ENCODE peak calls at places on chromosome 11, in four cellular contexts. One of them, this sample, is unnamed.

GRCh38 chr11:126194121-126194543 is 17.3 kb downstream of the RPUSD4 start:
- DNase-seq in neuronal stem cell: peak
- DNase-seq in H9: no peak
- DNase-seq in H1: no peak
- DNase-seq in this sample: peak

GRCh38 chr11:118109231-118109630 is 22.5 kb upstream of the SMIM35 start:
- DNase-seq in neuronal stem cell: no peak
- DNase-seq in H9: no peak
- DNase-seq in H1: no peak
- DNase-seq in this sample: no peak

GRCh38 chr11:134126197-134126822 is 57.4 kb downstream of the JAM3 start:
- DNase-seq in neuronal stem cell: no peak
- DNase-seq in H9: peak
- DNase-seq in H1: peak
- DNase-seq in this sample: peak

GRCh38 chr11:61683961-61684869 is 4.0 kb downstream of the DAGLA start:
- DNase-seq in neuronal stem cell: no peak
- DNase-seq in H9: peak
- DNase-seq in H1: no peak
- DNase-seq in this sample: no peak

GRCh38 chr11:69220581-69221051 is 64.9 kb downstream of the SMIM38 start:
- DNase-seq in neuronal stem cell: no peak
- DNase-seq in H9: peak
- DNase-seq in H1: no peak
- DNase-seq in this sample: no peak

GRCh38 chr11:25928076-25928475 is 403.9 kb upstream of the ANO3 start:
- DNase-seq in neuronal stem cell: no peak
- DNase-seq in H9: no peak
- DNase-seq in H1: no peak
- DNase-seq in this sample: peak

GRCh38 chr11:72229336-72229924 is 4.9 kb downstream of the INPPL1 start:
- DNase-seq in neuronal stem cell: no peak
- DNase-seq in H9: no peak
- DNase-seq in H1: no peak
- DNase-seq in this sample: no peak

GRCh38 chr11:9089061-9089460 is 2.3 kb downstream of the SCUBE2 start:
- DNase-seq in neuronal stem cell: no peak
- DNase-seq in H9: no peak
- DNase-seq in H1: no peak
- DNase-seq in this sample: no peak

GRCh38 chr11:65719887-65720236 is 736 bp downstream of the RNASEH2C start:
- DNase-seq in neuronal stem cell: no peak
- DNase-seq in H9: no peak
- DNase-seq in H1: no peak
- DNase-seq in this sample: peak

GRCh38 chr11:10407055-10407454 is 48.0 kb upstream of the AMPD3 start:
- DNase-seq in neuronal stem cell: no peak
- DNase-seq in H9: no peak
- DNase-seq in H1: no peak
- DNase-seq in this sample: peak

GRCh38 chr11:113305440-113306336 is 8.7 kb upstream of the TTC12 start:
- DNase-seq in neuronal stem cell: peak
- DNase-seq in H9: peak
- DNase-seq in H1: peak
- DNase-seq in this sample: peak

GRCh38 chr11:12329169-12329568 is 48.2 kb upstream of the PARVA start:
- DNase-seq in neuronal stem cell: no peak
- DNase-seq in H9: no peak
- DNase-seq in H1: no peak
- DNase-seq in this sample: no peak

GRCh38 chr11:69641681-69642548 is 959 bp downstream of the CCND1 start:
- DNase-seq in neuronal stem cell: no peak
- DNase-seq in H9: peak
- DNase-seq in H1: no peak
- DNase-seq in this sample: no peak

GRCh38 chr11:69868871-69869270 is 49.7 kb upstream of the FGF3 start:
- DNase-seq in neuronal stem cell: no peak
- DNase-seq in H9: no peak
- DNase-seq in H1: no peak
- DNase-seq in this sample: no peak

GRCh38 chr11:86923993-86924766 is 31.0 kb downstream of the FZD4 start:
- DNase-seq in neuronal stem cell: peak
- DNase-seq in H9: peak
- DNase-seq in H1: peak
- DNase-seq in this sample: no peak

GRCh38 chr11:952406-953385 is 27.0 kb downstream of the AP2A2 start:
- DNase-seq in neuronal stem cell: no peak
- DNase-seq in H9: no peak
- DNase-seq in H1: no peak
- DNase-seq in this sample: peak

GRCh38 chr11:100445231-100445735 is 241.8 kb upstream of the ARHGAP42 start:
- DNase-seq in neuronal stem cell: no peak
- DNase-seq in H9: no peak
- DNase-seq in H1: no peak
- DNase-seq in this sample: no peak

GRCh38 chr11:120710354-120711187 is 199.0 kb downstream of the GRIK4 start:
- DNase-seq in neuronal stem cell: peak
- DNase-seq in H9: peak
- DNase-seq in H1: peak
- DNase-seq in this sample: peak

GRCh38 chr11:69316941-69317340 is 23.0 kb downstream of the MYEOV start:
- DNase-seq in neuronal stem cell: no peak
- DNase-seq in H9: no peak
- DNase-seq in H1: no peak
- DNase-seq in this sample: no peak

GRCh38 chr11:102325088-102325487 is 7.8 kb downstream of the BIRC3 start:
- DNase-seq in neuronal stem cell: no peak
- DNase-seq in H9: no peak
- DNase-seq in H1: no peak
- DNase-seq in this sample: no peak

GRCh38 chr11:46524201-46524600 is 69.6 kb downstream of the AMBRA1 start:
- DNase-seq in neuronal stem cell: no peak
- DNase-seq in H9: no peak
- DNase-seq in H1: no peak
- DNase-seq in this sample: no peak

GRCh38 chr11:44446341-44446712 is 119.1 kb upstream of the CD82 start:
- DNase-seq in neuronal stem cell: no peak
- DNase-seq in H9: no peak
- DNase-seq in H1: no peak
- DNase-seq in this sample: no peak

GRCh38 chr11:1844221-1845094 is 5.7 kb downstream of the TNNI2 start:
- DNase-seq in neuronal stem cell: no peak
- DNase-seq in H9: no peak
- DNase-seq in H1: no peak
- DNase-seq in this sample: peak

GRCh38 chr11:118785362-118785761 is 5.6 kb downstream of the DDX6 start:
- DNase-seq in neuronal stem cell: no peak
- DNase-seq in H9: no peak
- DNase-seq in H1: no peak
- DNase-seq in this sample: peak

GRCh38 chr11:91959411-91959810 is 265.2 kb upstream of the FAT3 start:
- DNase-seq in neuronal stem cell: no peak
- DNase-seq in H9: no peak
- DNase-seq in H1: no peak
- DNase-seq in this sample: no peak

GRCh38 chr11:130390071-130390758 is 38.2 kb downstream of the ADAMTS8 start:
- DNase-seq in neuronal stem cell: no peak
- DNase-seq in H9: no peak
- DNase-seq in H1: no peak
- DNase-seq in this sample: peak

GRCh38 chr11:32852142-32852541 is 22.4 kb downstream of the PRRG4 start:
- DNase-seq in neuronal stem cell: no peak
- DNase-seq in H9: no peak
- DNase-seq in H1: no peak
- DNase-seq in this sample: no peak

GRCh38 chr11:71198141-71198822 is 54.1 kb downstream of the SHANK2 start:
- DNase-seq in neuronal stem cell: no peak
- DNase-seq in H9: no peak
- DNase-seq in H1: no peak
- DNase-seq in this sample: no peak

GRCh38 chr11:29208117-29208516 is 808.7 kb downstream of the KCNA4 start:
- DNase-seq in neuronal stem cell: no peak
- DNase-seq in H9: no peak
- DNase-seq in H1: no peak
- DNase-seq in this sample: peak

GRCh38 chr11:79971255-79971654 is 530.4 kb upstream of the TENM4 start:
- DNase-seq in neuronal stem cell: no peak
- DNase-seq in H9: no peak
- DNase-seq in H1: no peak
- DNase-seq in this sample: no peak

GRCh38 chr11:969651-970205 is 44.1 kb downstream of the AP2A2 start:
- DNase-seq in neuronal stem cell: no peak
- DNase-seq in H9: no peak
- DNase-seq in H1: no peak
- DNase-seq in this sample: no peak

GRCh38 chr11:31870609-31871309 is 59.6 kb upstream of the PAX6 start:
- DNase-seq in neuronal stem cell: peak
- DNase-seq in H9: peak
- DNase-seq in H1: peak
- DNase-seq in this sample: peak

GRCh38 chr11:78255919-78256318 is 67.2 kb downstream of the USP35 start:
- DNase-seq in neuronal stem cell: no peak
- DNase-seq in H9: no peak
- DNase-seq in H1: no peak
- DNase-seq in this sample: no peak

GRCh38 chr11:87358461-87358860 is 320.7 kb downstream of the TMEM135 start:
- DNase-seq in neuronal stem cell: no peak
- DNase-seq in H9: no peak
- DNase-seq in H1: no peak
- DNase-seq in this sample: no peak

GRCh38 chr11:1107316-1108245 is 32.9 kb downstream of the MUC2 start:
- DNase-seq in neuronal stem cell: no peak
- DNase-seq in H9: no peak
- DNase-seq in H1: no peak
- DNase-seq in this sample: no peak

GRCh38 chr11:65043881-65044501 is 3.0 kb downstream of the SAC3D1 start:
- DNase-seq in neuronal stem cell: no peak
- DNase-seq in H9: no peak
- DNase-seq in H1: no peak
- DNase-seq in this sample: no peak

GRCh38 chr11:64649304-64649703 is 58.3 kb downstream of the SLC22A12 start:
- DNase-seq in neuronal stem cell: no peak
- DNase-seq in H9: peak
- DNase-seq in H1: no peak
- DNase-seq in this sample: no peak

DNA sequence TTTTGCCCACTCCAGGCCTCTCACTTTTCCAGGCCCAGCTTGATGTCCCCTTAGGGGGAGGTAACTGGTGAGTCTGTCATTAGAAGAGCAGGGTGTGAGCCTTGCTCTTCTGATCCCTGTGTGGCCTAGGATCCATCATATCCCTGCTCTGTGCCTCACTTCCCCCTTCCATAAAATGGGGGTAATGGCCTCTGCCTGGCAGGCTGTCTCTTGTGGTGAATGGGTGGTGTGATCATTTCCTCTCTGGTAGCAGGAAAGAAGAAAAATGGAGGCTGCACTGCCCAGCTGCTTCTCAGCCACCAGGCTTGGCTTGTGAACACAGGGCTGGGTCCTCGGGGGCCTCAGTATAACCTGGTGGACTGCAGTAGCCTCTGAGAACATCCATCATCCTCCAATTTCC is 5.6 kb downstream of the ARHGEF17 start:
- DNase-seq in neuronal stem cell: no peak
- DNase-seq in H9: no peak
- DNase-seq in H1: no peak
- DNase-seq in this sample: peak
- H2BK12ac ChIP-seq in neuronal stem cell: no peak
- H2BK12ac ChIP-seq in H9: no peak
- H2BK12ac ChIP-seq in H1: no peak
- H2BK12ac ChIP-seq in this sample: peak

DNA sequence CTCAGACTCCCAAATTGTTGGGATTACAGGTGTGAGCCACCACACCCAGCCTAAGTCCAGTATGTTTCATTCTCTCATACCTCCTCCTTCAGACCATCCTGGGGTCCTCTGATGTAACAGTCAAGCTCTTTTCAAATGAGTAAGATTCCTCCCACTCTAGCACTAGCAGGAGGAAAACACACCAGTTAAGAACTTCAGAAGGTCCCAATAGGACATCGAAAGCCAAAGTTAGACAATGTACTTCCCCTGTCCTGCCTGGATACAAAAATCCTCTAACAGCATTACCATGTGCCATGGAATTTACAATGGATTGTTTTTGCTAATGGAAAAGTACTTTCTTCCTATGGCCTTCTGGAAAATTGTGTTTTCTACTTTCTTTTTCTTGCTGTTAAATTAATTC is 67.1 kb downstream of the CCDC34 start:
- DNase-seq in neuronal stem cell: no peak
- DNase-seq in H9: no peak
- DNase-seq in H1: no peak
- DNase-seq in this sample: no peak
- H2BK15ac ChIP-seq in neuronal stem cell: no peak
- H2BK15ac ChIP-seq in H9: no peak
- H2BK15ac ChIP-seq in H1: no peak
- H2BK15ac ChIP-seq in this sample: no peak

DNA sequence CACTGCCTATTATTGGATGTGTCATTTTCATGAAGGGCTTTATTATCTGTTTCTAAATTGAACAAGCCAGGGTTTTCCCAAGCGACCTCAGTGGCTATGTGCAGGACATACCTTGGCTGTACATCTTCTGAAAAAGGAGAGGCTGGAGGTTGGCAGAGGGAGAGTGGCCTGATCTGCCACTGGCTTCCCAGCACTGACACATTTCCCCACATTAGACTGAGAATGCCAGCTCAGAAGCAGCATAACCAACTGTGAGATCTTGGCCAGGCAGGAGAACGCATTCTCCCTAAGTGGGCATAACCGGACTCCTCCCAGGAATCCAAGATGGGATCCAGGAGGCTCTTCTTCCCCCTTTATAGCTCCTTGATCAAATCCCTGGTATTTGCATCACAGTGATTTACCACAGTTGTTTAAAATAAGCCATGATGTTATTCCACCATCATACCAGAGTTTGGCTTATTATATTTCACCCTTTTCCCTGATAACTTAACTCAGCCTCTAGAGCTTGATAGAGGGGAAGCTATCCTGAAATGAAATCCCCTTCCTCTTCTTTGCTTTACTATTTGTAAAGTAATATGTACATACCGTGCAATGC is 33.8 kb downstream of the AMOTL1 start:
- DNase-seq in neuronal stem cell: no peak
- DNase-seq in H9: no peak
- DNase-seq in H1: no peak
- DNase-seq in this sample: no peak
- H2BK12ac ChIP-seq in neuronal stem cell: no peak
- H2BK12ac ChIP-seq in H9: no peak
- H2BK12ac ChIP-seq in H1: no peak
- H2BK12ac ChIP-seq in this sample: no peak

DNA sequence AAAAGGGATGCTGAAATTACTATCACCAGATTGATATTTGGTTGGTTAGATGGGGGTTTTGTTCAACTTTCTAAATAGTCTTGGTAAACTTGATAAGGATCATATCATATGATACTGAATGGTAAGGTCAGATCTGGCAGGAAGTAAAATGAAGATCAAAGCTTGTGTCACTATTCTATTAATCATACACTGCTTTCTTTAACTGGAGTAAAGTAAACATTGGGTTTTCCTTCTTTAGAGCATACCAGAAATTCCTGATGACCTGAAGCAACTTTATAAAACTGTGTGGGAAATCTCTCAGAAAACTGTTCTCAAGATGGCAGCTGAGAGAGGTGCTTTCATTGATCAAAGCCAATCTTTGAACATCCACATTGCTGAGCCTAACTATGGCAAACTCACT is 40.2 kb downstream of the RRM1 start:
- DNase-seq in neuronal stem cell: no peak
- DNase-seq in H9: no peak
- DNase-seq in H1: no peak
- DNase-seq in this sample: peak
- H2BK15ac ChIP-seq in neuronal stem cell: no peak
- H2BK15ac ChIP-seq in H9: no peak
- H2BK15ac ChIP-seq in H1: no peak
- H2BK15ac ChIP-seq in this sample: no peak

This sample was measured in mesenchymal stem cell.